ENCODE peak calls at places on chromosomes 11 and 22, in ten cellular contexts. O is neural crest cell; V is GM12865; R is activated T-cell treated with anti-CD3 and anti-CD28 coated beads, Interleukin-2, amount 50 U/mL, for 72 hours; W is brain microvascular endothelial cell; N is skeletal muscle cell; S is T47D; K is cardiac muscle cell; A is NCI-H1092 treated with DMSO at 0.1 percent for 48 hours; U is prostate gland. Y is an unnamed sample.

GRCh38 chr11:105718641-105719040 is 108.8 kb downstream of the GRIA4 start:
- DNase-seq in A (no peak), W (no peak), S (no peak), R (no peak), N (no peak), K (no peak), U (no peak), O (no peak), V (no peak), Y (no peak)

GRCh38 chr11:130671801-130672700 is 223.6 kb downstream of the ADAMTS15 start:
- DNase-seq in W (peak; percentile 88), U (no peak), S (peak; percentile 54), A (no peak), R (no peak), O (peak; percentile 16), N (peak; percentile 76), V (no peak), K (peak; percentile 24), Y (peak; percentile 97)

GRCh38 chr22:43136255-43136654 is 6.9 kb downstream of the MCAT start:
- DNase-seq in N (no peak), K (peak; percentile 78), A (no peak), V (peak; percentile 68), S (no peak), U (no peak), W (no peak), R (peak; percentile 44), O (peak; percentile 55), Y (no peak)

GRCh38 chr11:8268530-8269461 is 5.1 kb upstream of the LMO1 start:
- DNase-seq in A (no peak), U (no peak), R (no peak), N (no peak), S (no peak), V (no peak), W (no peak), K (peak; percentile 40), O (peak; percentile 24), Y (no peak)

GRCh38 chr22:45689195-45689594 is 17.6 kb downstream of the ATXN10 start:
- DNase-seq in W (no peak), U (no peak), A (no peak), K (no peak), S (no peak), V (no peak), O (no peak), R (no peak), N (no peak), Y (no peak)

GRCh38 chr11:13685461-13686108 is 17.1 kb downstream of the FAR1 start:
- DNase-seq in K (no peak), N (no peak), V (no peak), W (no peak), R (no peak), S (no peak), A (no peak), O (no peak), U (no peak), Y (no peak)

GRCh38 chr22:48890693-48891554 is 936.7 kb downstream of the BRD1 start:
- DNase-seq in N (no peak), W (no peak), A (no peak), S (no peak), U (no peak), R (no peak), V (no peak), K (no peak), O (no peak), Y (no peak)

GRCh38 chr11:124793466-124794278 is 6.5 kb downstream of the MSANTD2 start:
- DNase-seq in S (peak; percentile 76), U (no peak), W (no peak), V (peak; percentile 76), K (peak; percentile 74), N (no peak), A (peak; percentile 15), O (no peak), R (peak; percentile 20), Y (peak; percentile 22)

GRCh38 chr22:27880778-27881394 is 38.2 kb downstream of the PITPNB start:
- DNase-seq in A (peak; percentile 60), V (peak; percentile 71), O (peak; percentile 35), K (peak; percentile 75), R (peak; percentile 21), U (peak; percentile 55), N (peak; percentile 36), S (peak; percentile 69), W (peak; percentile 78), Y (no peak)

GRCh38 chr11:93887111-93887510 is 36.7 kb upstream of the VSTM5 start:
- DNase-seq in A (no peak), V (no peak), O (no peak), K (no peak), W (no peak), R (no peak), S (no peak), U (no peak), N (no peak), Y (no peak)